ENCODE peak calls at places on chromosome 15, in five cellular contexts. One of them, this sample, is unnamed.
A peak's percentile ranks its signal among the peaks of the same experiment; 100 is the strongest.

GRCh38 chr15:39156636-39157255 is 424.1 kb upstream of the THBS1 start:
- DNase-seq in A673: no peak
- DNase-seq in pancreas: no peak
- DNase-seq in psoas muscle: peak; percentile 44
- DNase-seq in breast epithelium: no peak
- DNase-seq in this sample: no peak

GRCh38 chr15:82585072-82585471 is 44.8 kb upstream of the RPS17 start:
- DNase-seq in psoas muscle: no peak
- DNase-seq in breast epithelium: no peak
- DNase-seq in pancreas: no peak
- DNase-seq in A673: peak; percentile 25
- DNase-seq in this sample: no peak

GRCh38 chr15:62889141-62889661 is 153.3 kb upstream of the TPM1 start:
- DNase-seq in pancreas: no peak
- DNase-seq in psoas muscle: no peak
- DNase-seq in breast epithelium: no peak
- DNase-seq in A673: no peak
- DNase-seq in this sample: no peak

GRCh38 chr15:57112178-57112577 is 193.7 kb downstream of the TCF12 start:
- DNase-seq in breast epithelium: no peak
- DNase-seq in pancreas: no peak
- DNase-seq in psoas muscle: peak; percentile 24
- DNase-seq in A673: no peak
- DNase-seq in this sample: no peak

GRCh38 chr15:69760890-69761568 is 308.4 kb downstream of the RPLP1 start:
- DNase-seq in pancreas: no peak
- DNase-seq in A673: peak; percentile 8
- DNase-seq in psoas muscle: peak; percentile 59
- DNase-seq in breast epithelium: no peak
- DNase-seq in this sample: peak; percentile 75

GRCh38 chr15:92934706-92935105 is 34.6 kb downstream of the CHD2 start:
- DNase-seq in pancreas: no peak
- DNase-seq in psoas muscle: no peak
- DNase-seq in A673: no peak
- DNase-seq in breast epithelium: no peak
- DNase-seq in this sample: no peak

GRCh38 chr15:48965972-48966371 is 2.3 kb upstream of the SHC4 start:
- DNase-seq in A673: peak; percentile 79
- DNase-seq in pancreas: no peak
- DNase-seq in breast epithelium: no peak
- DNase-seq in psoas muscle: no peak
- DNase-seq in this sample: no peak

GRCh38 chr15:75043509-75044257 is 20.3 kb downstream of the PPCDC start:
- DNase-seq in A673: no peak
- DNase-seq in pancreas: peak; percentile 96
- DNase-seq in psoas muscle: peak; percentile 96
- DNase-seq in breast epithelium: peak; percentile 77
- DNase-seq in this sample: no peak

GRCh38 chr15:26628879-26629529 is 143.9 kb downstream of the GABRB3 start:
- DNase-seq in pancreas: peak; percentile 76
- DNase-seq in psoas muscle: peak; percentile 52
- DNase-seq in A673: no peak
- DNase-seq in breast epithelium: peak; percentile 69
- DNase-seq in this sample: peak; percentile 13

GRCh38 chr15:38217181-38217580 is 35.5 kb upstream of the SPRED1 start:
- DNase-seq in breast epithelium: no peak
- DNase-seq in pancreas: no peak
- DNase-seq in psoas muscle: no peak
- DNase-seq in A673: peak; percentile 29
- DNase-seq in this sample: no peak

GRCh38 chr15:73685561-73685960 is 1.4 kb downstream of the CD276 start:
- DNase-seq in psoas muscle: no peak
- DNase-seq in breast epithelium: no peak
- DNase-seq in A673: no peak
- DNase-seq in pancreas: no peak
- DNase-seq in this sample: no peak

GRCh38 chr15:78154955-78155354 is 5.8 kb downstream of the IDH3A start:
- DNase-seq in pancreas: no peak
- DNase-seq in A673: no peak
- DNase-seq in psoas muscle: no peak
- DNase-seq in breast epithelium: no peak
- DNase-seq in this sample: no peak

GRCh38 chr15:28068930-28069329 is 30.2 kb downstream of the OCA2 start:
- DNase-seq in A673: no peak
- DNase-seq in psoas muscle: no peak
- DNase-seq in pancreas: no peak
- DNase-seq in breast epithelium: no peak
- DNase-seq in this sample: no peak

GRCh38 chr15:38930851-38931572 is 366.4 kb upstream of the RASGRP1 start:
- DNase-seq in breast epithelium: no peak
- DNase-seq in psoas muscle: no peak
- DNase-seq in A673: no peak
- DNase-seq in pancreas: no peak
- DNase-seq in this sample: no peak

GRCh38 chr15:37789881-37790280 is 144.6 kb upstream of the TMCO5A start:
- DNase-seq in A673: no peak
- DNase-seq in psoas muscle: no peak
- DNase-seq in pancreas: no peak
- DNase-seq in breast epithelium: no peak
- DNase-seq in this sample: no peak

GRCh38 chr15:49627407-49627877 is 6.6 kb downstream of the DTWD1 start:
- DNase-seq in psoas muscle: no peak
- DNase-seq in A673: no peak
- DNase-seq in pancreas: no peak
- DNase-seq in breast epithelium: no peak
- DNase-seq in this sample: no peak

GRCh38 chr15:73621286-73621826 is 11.8 kb downstream of the NPTN start:
- DNase-seq in pancreas: no peak
- DNase-seq in breast epithelium: no peak
- DNase-seq in psoas muscle: no peak
- DNase-seq in A673: no peak
- DNase-seq in this sample: no peak

GRCh38 chr15:78209646-78210348 is 24.6 kb downstream of the ACSBG1 start:
- DNase-seq in breast epithelium: peak; percentile 49
- DNase-seq in psoas muscle: no peak
- DNase-seq in pancreas: peak; percentile 58
- DNase-seq in A673: no peak
- DNase-seq in this sample: no peak

GRCh38 chr15:56428821-56429458 is 36.0 kb downstream of the MNS1 start:
- DNase-seq in psoas muscle: no peak
- DNase-seq in breast epithelium: no peak
- DNase-seq in pancreas: no peak
- DNase-seq in A673: peak; percentile 52
- DNase-seq in this sample: peak; percentile 21

GRCh38 chr15:87954783-87955182 is 301.8 kb downstream of the NTRK3 start:
- DNase-seq in breast epithelium: no peak
- DNase-seq in A673: no peak
- DNase-seq in psoas muscle: no peak
- DNase-seq in pancreas: no peak
- DNase-seq in this sample: no peak

GRCh38 chr15:78100886-78101285 is 8.5 kb downstream of the SH2D7 start:
- DNase-seq in pancreas: no peak
- DNase-seq in A673: no peak
- DNase-seq in breast epithelium: no peak
- DNase-seq in psoas muscle: no peak
- DNase-seq in this sample: no peak

GRCh38 chr15:62050118-62050517 is 10.1 kb downstream of the VPS13C start:
- DNase-seq in psoas muscle: no peak
- DNase-seq in A673: no peak
- DNase-seq in pancreas: no peak
- DNase-seq in breast epithelium: no peak
- DNase-seq in this sample: no peak

GRCh38 chr15:98815207-98815606 is 166.9 kb downstream of the IGF1R start:
- DNase-seq in breast epithelium: no peak
- DNase-seq in psoas muscle: no peak
- DNase-seq in A673: no peak
- DNase-seq in pancreas: no peak
- DNase-seq in this sample: no peak

GRCh38 chr15:54033954-54034458 is 55.8 kb downstream of the UNC13C start:
- DNase-seq in breast epithelium: no peak
- DNase-seq in psoas muscle: no peak
- DNase-seq in pancreas: no peak
- DNase-seq in A673: no peak
- DNase-seq in this sample: no peak

GRCh38 chr15:62125763-62126162 is 39.3 kb downstream of the C2CD4B start:
- DNase-seq in pancreas: peak; percentile 60
- DNase-seq in psoas muscle: no peak
- DNase-seq in A673: peak; percentile 76
- DNase-seq in breast epithelium: no peak
- DNase-seq in this sample: no peak

GRCh38 chr15:64521726-64522164 is 61.4 kb downstream of the ZNF609 start:
- DNase-seq in pancreas: peak; percentile 63
- DNase-seq in breast epithelium: no peak
- DNase-seq in A673: peak; percentile 86
- DNase-seq in psoas muscle: peak; percentile 26
- DNase-seq in this sample: no peak

GRCh38 chr15:29115093-29115991 is 154.3 kb downstream of the NSMCE3 start:
- DNase-seq in A673: no peak
- DNase-seq in breast epithelium: no peak
- DNase-seq in psoas muscle: no peak
- DNase-seq in pancreas: no peak
- DNase-seq in this sample: no peak

GRCh38 chr15:89112341-89112971 is 24.2 kb downstream of the ABHD2 start:
- DNase-seq in breast epithelium: no peak
- DNase-seq in A673: no peak
- DNase-seq in psoas muscle: peak; percentile 40
- DNase-seq in pancreas: peak; percentile 69
- DNase-seq in this sample: no peak

GRCh38 chr15:53978248-53978906 is at the start of gene UNC13C:
- DNase-seq in A673: no peak
- DNase-seq in psoas muscle: peak; percentile 23
- DNase-seq in breast epithelium: peak; percentile 54
- DNase-seq in pancreas: peak; percentile 12
- DNase-seq in this sample: no peak

GRCh38 chr15:78445875-78446274 is 7.9 kb downstream of the IREB2 start:
- DNase-seq in A673: no peak
- DNase-seq in pancreas: no peak
- DNase-seq in breast epithelium: no peak
- DNase-seq in psoas muscle: no peak
- DNase-seq in this sample: no peak

GRCh38 chr15:80999623-81000036 is 1.1 kb upstream of the TLNRD1 start:
- DNase-seq in A673: no peak
- DNase-seq in psoas muscle: no peak
- DNase-seq in pancreas: peak; percentile 85
- DNase-seq in breast epithelium: peak; percentile 60
- DNase-seq in this sample: peak; percentile 48

GRCh38 chr15:38740206-38740605 is 175.6 kb upstream of the RASGRP1 start:
- DNase-seq in A673: no peak
- DNase-seq in psoas muscle: no peak
- DNase-seq in pancreas: no peak
- DNase-seq in breast epithelium: no peak
- DNase-seq in this sample: no peak

GRCh38 chr15:48644827-48645557 is 517 bp downstream of the FBN1 start:
- DNase-seq in A673: peak; percentile 84
- DNase-seq in psoas muscle: peak; percentile 57
- DNase-seq in pancreas: peak; percentile 14
- DNase-seq in breast epithelium: no peak
- DNase-seq in this sample: peak; percentile 8

DNA sequence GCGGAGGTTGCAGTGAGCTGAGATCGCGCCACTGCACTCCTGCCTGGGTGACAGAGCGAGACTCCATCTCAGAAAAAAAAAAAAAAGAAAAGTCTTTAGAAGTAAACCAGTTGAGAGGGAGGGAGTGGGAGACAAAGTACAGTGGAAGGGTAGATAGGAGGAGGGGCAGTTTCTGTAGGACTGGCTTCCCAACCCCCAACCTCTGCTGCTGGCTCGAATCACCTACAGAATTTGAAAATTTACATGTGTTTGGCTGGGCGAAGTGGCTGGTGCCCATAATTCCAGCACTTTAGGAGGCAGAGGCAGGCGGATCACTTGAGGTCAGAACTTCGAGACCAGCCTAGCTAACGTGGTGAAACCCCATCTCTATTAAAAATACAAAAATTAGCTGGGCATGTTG is 24.1 kb upstream of the SEMA4B start:
- DNase-seq in breast epithelium: no peak
- DNase-seq in A673: no peak
- DNase-seq in pancreas: no peak
- DNase-seq in psoas muscle: no peak
- DNase-seq in this sample: no peak
- H3K4me3 ChIP-seq in breast epithelium: no peak overlapping the region
- H3K4me3 ChIP-seq in A673: no peak overlapping the region
- H3K4me3 ChIP-seq in pancreas: no peak overlapping the region
- H3K4me3 ChIP-seq in psoas muscle: no peak overlapping the region
- H3K4me3 ChIP-seq in this sample: no peak overlapping the region

GRCh38 chr15:76460347-76460746 is 123.8 kb downstream of the ISL2 start:
- DNase-seq in pancreas: no peak
- DNase-seq in A673: no peak
- DNase-seq in breast epithelium: no peak
- DNase-seq in psoas muscle: no peak
- DNase-seq in this sample: no peak
- H3K9me3 ChIP-seq in pancreas: no peaks in the 10 kb centered on the region
- H3K9me3 ChIP-seq in A673: no peaks in the 10 kb centered on the region
- H3K9me3 ChIP-seq in breast epithelium: no peaks in the 10 kb centered on the region
- H3K9me3 ChIP-seq in psoas muscle: peaks cover 9% of the 10 kb centered on the region
- H3K9me3 ChIP-seq in this sample: no peaks in the 10 kb centered on the region

GRCh38 chr15:71228403-71228802 is 113.1 kb downstream of the THSD4 start:
- DNase-seq in breast epithelium: no peak
- DNase-seq in pancreas: no peak
- DNase-seq in A673: no peak
- DNase-seq in psoas muscle: no peak
- DNase-seq in this sample: no peak
- H3K36me3 ChIP-seq in breast epithelium: no peaks in the 10 kb centered on the region
- H3K36me3 ChIP-seq in pancreas: no peaks in the 10 kb centered on the region
- H3K36me3 ChIP-seq in A673: no peaks in the 10 kb centered on the region
- H3K36me3 ChIP-seq in psoas muscle: no peaks in the 10 kb centered on the region
- H3K36me3 ChIP-seq in this sample: no peaks in the 10 kb centered on the region

GRCh38 chr15:51160484-51160883 is 65.8 kb upstream of the TNFAIP8L3 start:
- DNase-seq in breast epithelium: no peak
- DNase-seq in pancreas: no peak
- DNase-seq in A673: no peak
- DNase-seq in psoas muscle: no peak
- DNase-seq in this sample: no peak

GRCh38 chr15:51161491-51162260 is 67.0 kb upstream of the TNFAIP8L3 start:
- DNase-seq in psoas muscle: no peak
- DNase-seq in A673: no peak
- DNase-seq in breast epithelium: no peak
- DNase-seq in pancreas: no peak
- DNase-seq in this sample: no peak

GRCh38 chr15:51168700-51169099 is 74.0 kb upstream of the TNFAIP8L3 start:
- DNase-seq in psoas muscle: no peak
- DNase-seq in A673: no peak
- DNase-seq in pancreas: no peak
- DNase-seq in breast epithelium: no peak
- DNase-seq in this sample: no peak

GRCh38 chr15:51162865-51163762 is 68.4 kb upstream of the TNFAIP8L3 start:
- DNase-seq in pancreas: peak; percentile 67
- DNase-seq in A673: peak; percentile 78
- DNase-seq in psoas muscle: peak; percentile 59
- DNase-seq in breast epithelium: no peak
- DNase-seq in this sample: peak; percentile 18

DNA sequence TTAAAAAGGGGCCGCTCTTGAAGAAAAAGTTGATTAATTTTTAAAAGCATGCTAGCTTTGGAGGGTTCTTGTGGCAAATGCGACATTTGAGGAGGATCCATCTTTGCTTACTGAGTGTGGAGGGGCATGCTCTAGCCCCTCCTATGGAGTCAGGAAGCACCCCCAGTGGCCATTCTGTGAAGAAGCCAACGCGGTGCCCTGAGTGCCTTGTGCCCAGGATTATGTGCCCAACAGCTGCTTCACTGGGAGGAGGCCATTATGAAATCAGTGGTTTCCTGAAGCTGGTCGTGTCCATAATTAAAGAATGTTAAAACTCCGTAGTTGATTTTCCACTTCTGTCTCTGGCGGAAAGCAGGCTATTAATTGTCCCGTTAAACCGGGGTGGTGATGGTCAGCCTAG is 69.1 kb upstream of the TNFAIP8L3 start:
- DNase-seq in psoas muscle: no peak
- DNase-seq in A673: peak; percentile 33
- DNase-seq in pancreas: no peak
- DNase-seq in breast epithelium: no peak
- DNase-seq in this sample: no peak
- H3K4me3 ChIP-seq in psoas muscle: no peak overlapping the region
- H3K4me3 ChIP-seq in A673: no peak overlapping the region
- H3K4me3 ChIP-seq in pancreas: no peak overlapping the region
- H3K4me3 ChIP-seq in breast epithelium: no peak overlapping the region
- H3K4me3 ChIP-seq in this sample: no peak overlapping the region